ENCODE peak calls at places on chromosomes 1 and 21, in seven cellular contexts. A is Right ventricle myocardium superior; S is naive thymus-derived CD8-positive, alpha-beta T cell; R is activated naive CD8-positive, alpha-beta T cell treated with anti-CD3 and anti-CD28 coated beads, Interleukin-2, amount 50 U/mL, for 24 hours; T is A549; O is GM12878; P is Right ventricle myocardium inferior. G is an unnamed sample.

GRCh38 chr21:44926364-44927101 is 5.8 kb upstream of the ITGB2 start:
- ATAC-seq in O (no peak), A (no peak), T (no peak), P (no peak), S (peak), R (peak), G (no peak)

GRCh38 chr1:178470411-178470960 is 26.3 kb downstream of the CLEC20A start:
- ATAC-seq in A (no peak), O (no peak), T (peak), P (no peak), R (no peak), S (no peak), G (no peak)

GRCh38 chr21:14753069-14753465 is 207.0 kb upstream of the SAMSN1 start:
- ATAC-seq in P (no peak), R (no peak), S (no peak), T (no peak), A (no peak), O (no peak), G (no peak)

GRCh38 chr1:198691063-198691462 is 52.2 kb downstream of the PTPRC start:
- ATAC-seq in R (peak), A (no peak), T (no peak), S (no peak), P (no peak), O (no peak), G (no peak)

GRCh38 chr1:86499987-86500593 is 31.4 kb downstream of the CLCA1 start:
- ATAC-seq in P (no peak), R (no peak), O (peak), T (no peak), S (peak), A (no peak), G (no peak)

GRCh38 chr1:157624471-157624870 is 26.6 kb upstream of the FCRL4 start:
- ATAC-seq in A (no peak), R (no peak), O (no peak), S (no peak), T (no peak), P (no peak), G (no peak)

GRCh38 chr1:172531846-172532699 is 877 bp upstream of the SUCO start:
- ATAC-seq in T (peak), O (peak), A (peak), R (peak), P (peak), S (peak), G (peak)

GRCh38 chr21:45481977-45482898 is 60.0 kb downstream of the SLC19A1 start:
- ATAC-seq in R (no peak), O (no peak), A (no peak), T (no peak), S (no peak), P (no peak), G (no peak)

GRCh38 chr21:20875741-20876140 is 122.5 kb upstream of the NCAM2 start:
- ATAC-seq in O (no peak), P (no peak), A (no peak), S (no peak), R (no peak), T (no peak), G (no peak)

GRCh38 chr1:230629511-230629910 is 12.8 kb upstream of the COG2 start:
- ATAC-seq in O (no peak), A (no peak), S (no peak), T (no peak), R (no peak), P (no peak), G (no peak)

GRCh38 chr1:121587777-121588176 is 403.0 kb downstream of the SRGAP2C start:
- ATAC-seq in S (no peak), A (no peak), T (no peak), P (no peak), O (no peak), R (no peak), G (no peak)

GRCh38 chr1:41666991-41667631 is 182.6 kb upstream of the EDN2 start:
- ATAC-seq in S (peak), A (no peak), P (no peak), O (peak), R (peak), T (no peak), G (peak)

GRCh38 chr21:14358775-14359174 is 24.2 kb downstream of the HSPA13 start:
- ATAC-seq in P (no peak), T (no peak), A (no peak), S (no peak), R (no peak), O (no peak), G (no peak)

GRCh38 chr1:176733661-176734060 is 270.7 kb downstream of the PAPPA2 start:
- ATAC-seq in O (peak), A (no peak), P (no peak), S (no peak), R (no peak), T (no peak), G (peak)

GRCh38 chr21:32562426-32562825 is 22.9 kb downstream of the TCP10L start:
- ATAC-seq in R (peak), A (peak), O (no peak), P (peak), T (no peak), S (peak), G (no peak)

GRCh38 chr1:31373897-31374486 is 1.1 kb upstream of the FABP3 start:
- ATAC-seq in T (no peak), R (no peak), O (peak), S (peak), P (no peak), A (no peak), G (no peak)

GRCh38 chr1:147591246-147591891 is 50.1 kb downstream of the BCL9 start:
- ATAC-seq in R (no peak), T (no peak), A (no peak), S (no peak), O (no peak), P (no peak), G (no peak)

GRCh38 chr1:161440312-161440894 is 64.9 kb upstream of the FCGR2A start:
- ATAC-seq in T (peak), P (no peak), O (peak), S (peak), A (peak), R (peak), G (peak)

GRCh38 chr1:179599623-179600249 is 8.1 kb downstream of the TDRD5 start:
- ATAC-seq in R (no peak), A (no peak), T (peak), O (peak), S (no peak), P (no peak), G (peak)

GRCh38 chr1:226810681-226811080 is 59.7 kb upstream of the PSEN2 start:
- ATAC-seq in T (no peak), A (no peak), O (peak), R (no peak), P (no peak), S (no peak), G (no peak)

GRCh38 chr21:18335651-18336050 is 67.9 kb downstream of the TMPRSS15 start:
- ATAC-seq in O (no peak), S (no peak), P (no peak), T (no peak), A (no peak), R (no peak), G (no peak)

GRCh38 chr1:205304046-205304694 is 17.4 kb downstream of the NUAK2 start:
- ATAC-seq in A (no peak), O (no peak), R (no peak), S (no peak), P (no peak), T (no peak), G (no peak)

GRCh38 chr1:97385536-97385935 is 535.3 kb downstream of the DPYD start:
- ATAC-seq in A (no peak), P (no peak), S (no peak), T (no peak), O (no peak), R (no peak), G (no peak)

GRCh38 chr1:55275151-55275748 is 60.1 kb upstream of the USP24 start:
- ATAC-seq in A (no peak), T (no peak), P (peak), O (no peak), S (no peak), R (no peak), G (no peak)

GRCh38 chr21:17622018-17622417 is 9.3 kb upstream of the BTG3 start:
- ATAC-seq in P (no peak), T (no peak), S (no peak), R (no peak), A (no peak), O (no peak), G (no peak)

GRCh38 chr1:207058252-207058651 is 5.2 kb downstream of the PFKFB2 start:
- ATAC-seq in S (no peak), T (no peak), R (no peak), O (no peak), P (no peak), A (peak), G (no peak)

GRCh38 chr1:44723064-44723463 is 7.9 kb downstream of the RNU5D-1 start:
- ATAC-seq in T (no peak), P (no peak), R (no peak), O (no peak), S (peak), A (no peak), G (no peak)

GRCh38 chr1:5884110-5884509 is 108.1 kb downstream of the NPHP4 start:
- ATAC-seq in T (no peak), R (no peak), O (no peak), A (no peak), S (no peak), P (no peak), G (no peak)

GRCh38 chr1:44688760-44689446 is 14.4 kb downstream of the ARMH1 start:
- ATAC-seq in A (no peak), S (no peak), R (no peak), T (no peak), O (no peak), P (no peak), G (no peak)

GRCh38 chr1:203581841-203582240 is 44.8 kb upstream of the ATP2B4 start:
- ATAC-seq in O (no peak), P (no peak), T (no peak), A (no peak), R (no peak), S (no peak), G (no peak)

GRCh38 chr1:245051349-245052221 is 103.2 kb upstream of the KIF26B start:
- ATAC-seq in A (peak), O (no peak), S (peak), P (peak), R (peak), T (no peak), G (peak)

GRCh38 chr1:221174598-221174997 is 295.4 kb downstream of the HLX start:
- ATAC-seq in P (peak), A (peak), S (no peak), R (no peak), O (peak), T (peak), G (no peak)

G was measured in stimulated activated memory B cell treated with anti-CD40 and anti-IgM and Interleukin-4, amounts not matched to agents 10 μg/mL and 1 μg/mL and 100 μg/mL, for 72 hours.